ENCODE peak calls at places on chromosomes 12 and 14, in ten cellular contexts. B is NCI-H748 treated with DMSO at 0.1 percent for 48 hours; L is NCI-H2107; P is NCI-H1436; I is EH; Z is HT1080; Y is choroid plexus epithelial cell; S is fibroblast of pulmonary artery; O is activated naive CD8-positive, alpha-beta T cell treated with anti-CD3 and anti-CD28 coated beads for 36 hours; M is dorsolateral prefrontal cortex. E is an unnamed sample.

GRCh38 chr12:13631873-13632272 is 349.5 kb downstream of the GRIN2B start:
- DNase-seq in B (no peak), L (no peak), P (no peak), I (no peak), Z (no peak), Y (no peak), S (no peak), O (no peak), M (no peak), E (no peak)

GRCh38 chr12:33770652-33771051 is 251.6 kb upstream of the ALG10 start:
- DNase-seq in B (no peak), L (no peak), P (no peak), I (no peak), Z (peak), Y (no peak), S (no peak), O (no peak), M (no peak), E (no peak)

GRCh38 chr12:45582536-45582935 is 147.0 kb upstream of the ARID2 start:
- DNase-seq in B (no peak), L (no peak), P (no peak), I (no peak), Z (no peak), Y (no peak), S (peak), O (no peak), M (no peak), E (no peak)

GRCh38 chr14:22002860-22003284 is 329.3 kb upstream of the OR4E1 start:
- DNase-seq in B (no peak), L (no peak), P (no peak), I (no peak), Z (no peak), Y (no peak), S (no peak), O (peak), M (no peak), E (no peak)

GRCh38 chr12:71438670-71439361 is 782 bp upstream of the LGR5 start:
- DNase-seq in B (peak), L (peak), P (no peak), I (peak), Z (no peak), Y (peak), S (peak), O (no peak), M (no peak), E (no peak)

GRCh38 chr12:69240625-69240984 is 1.2 kb downstream of the CPSF6 start:
- DNase-seq in B (no peak), L (no peak), P (no peak), I (peak), Z (no peak), Y (peak), S (no peak), O (peak), M (no peak), E (no peak)

GRCh38 chr14:22837059-22837749 is 819 bp downstream of the MMP14 start:
- DNase-seq in B (no peak), L (no peak), P (no peak), I (peak), Z (no peak), Y (peak), S (peak), O (peak), M (no peak), E (no peak)

GRCh38 chr14:35879654-35880249 is 53.6 kb downstream of the BRMS1L start:
- DNase-seq in B (peak), L (no peak), P (peak), I (peak), Z (no peak), Y (peak), S (peak), O (no peak), M (no peak), E (peak)

GRCh38 chr14:25121342-25122129 is 71.6 kb upstream of the STXBP6 start:
- DNase-seq in B (no peak), L (no peak), P (no peak), I (peak), Z (peak), Y (peak), S (peak), O (no peak), M (no peak), E (no peak)

GRCh38 chr12:52564582-52564981 is 9.1 kb downstream of the KRT74 start:
- DNase-seq in B (no peak), L (no peak), P (no peak), I (no peak), Z (no peak), Y (no peak), S (no peak), O (no peak), M (no peak), E (no peak)

E was measured in NCI-H187 treated with DMSO at 0.1 percent for 48 hours.